ENCODE peak calls at places on chromosomes 11 and 22, in six cellular contexts. One of them, this sample, is unnamed.

GRCh38 chr11:86518211-86518610 is 143.5 kb downstream of the CCDC81 start:
- DNase-seq in lower leg skin: no peak
- DNase-seq in AG04450: no peak
- DNase-seq in upper lobe of right lung: no peak
- DNase-seq in A549: no peak
- DNase-seq in effector memory CD4-positive, alpha-beta T cell: no peak
- DNase-seq in this sample: no peak

GRCh38 chr11:85094795-85095194 is 532.3 kb downstream of the DLG2 start:
- DNase-seq in effector memory CD4-positive, alpha-beta T cell: no peak
- DNase-seq in AG04450: no peak
- DNase-seq in A549: no peak
- DNase-seq in lower leg skin: no peak
- DNase-seq in upper lobe of right lung: no peak
- DNase-seq in this sample: no peak

GRCh38 chr11:6402561-6402981 is 12.3 kb downstream of the SMPD1 start:
- DNase-seq in lower leg skin: no peak
- DNase-seq in AG04450: no peak
- DNase-seq in A549: no peak
- DNase-seq in upper lobe of right lung: no peak
- DNase-seq in effector memory CD4-positive, alpha-beta T cell: peak; percentile 75
- DNase-seq in this sample: no peak

GRCh38 chr22:44037519-44038370 is 13.6 kb downstream of the PARVB start:
- DNase-seq in AG04450: peak; percentile 86
- DNase-seq in effector memory CD4-positive, alpha-beta T cell: no peak
- DNase-seq in upper lobe of right lung: no peak
- DNase-seq in A549: peak; percentile 66
- DNase-seq in lower leg skin: peak; percentile 54
- DNase-seq in this sample: peak; percentile 87

GRCh38 chr22:24209016-24209415 is 27.7 kb downstream of the SUSD2 start:
- DNase-seq in effector memory CD4-positive, alpha-beta T cell: no peak
- DNase-seq in A549: no peak
- DNase-seq in upper lobe of right lung: no peak
- DNase-seq in lower leg skin: no peak
- DNase-seq in AG04450: no peak
- DNase-seq in this sample: no peak

GRCh38 chr11:27965559-27965958 is 142.4 kb downstream of the KIF18A start:
- DNase-seq in AG04450: no peak
- DNase-seq in effector memory CD4-positive, alpha-beta T cell: no peak
- DNase-seq in A549: no peak
- DNase-seq in upper lobe of right lung: no peak
- DNase-seq in lower leg skin: no peak
- DNase-seq in this sample: no peak

GRCh38 chr11:58024601-58025091 is 965 bp downstream of the OR9Q1 start:
- DNase-seq in lower leg skin: peak; percentile 32
- DNase-seq in effector memory CD4-positive, alpha-beta T cell: no peak
- DNase-seq in upper lobe of right lung: peak; percentile 69
- DNase-seq in A549: no peak
- DNase-seq in AG04450: no peak
- DNase-seq in this sample: no peak

GRCh38 chr22:22667966-22668880 is 23.8 kb downstream of the GGTLC2 start:
- DNase-seq in effector memory CD4-positive, alpha-beta T cell: no peak
- DNase-seq in lower leg skin: no peak
- DNase-seq in A549: no peak
- DNase-seq in upper lobe of right lung: no peak
- DNase-seq in AG04450: no peak
- DNase-seq in this sample: no peak

GRCh38 chr11:61482513-61482912 is 26.0 kb upstream of the LRRC10B start:
- DNase-seq in A549: peak; percentile 67
- DNase-seq in AG04450: no peak
- DNase-seq in effector memory CD4-positive, alpha-beta T cell: no peak
- DNase-seq in lower leg skin: no peak
- DNase-seq in upper lobe of right lung: no peak
- DNase-seq in this sample: no peak

GRCh38 chr22:27213766-27214581 is 556.6 kb downstream of the MIAT start:
- DNase-seq in upper lobe of right lung: no peak
- DNase-seq in effector memory CD4-positive, alpha-beta T cell: no peak
- DNase-seq in AG04450: peak; percentile 48
- DNase-seq in A549: no peak
- DNase-seq in lower leg skin: no peak
- DNase-seq in this sample: peak; percentile 72

GRCh38 chr22:35842954-35843353 is 125.3 kb downstream of the APOL5 start:
- DNase-seq in lower leg skin: no peak
- DNase-seq in AG04450: no peak
- DNase-seq in effector memory CD4-positive, alpha-beta T cell: no peak
- DNase-seq in A549: peak; percentile 65
- DNase-seq in upper lobe of right lung: no peak
- DNase-seq in this sample: no peak

GRCh38 chr11:75508051-75508561 is 17.6 kb downstream of the GDPD5 start:
- DNase-seq in upper lobe of right lung: no peak
- DNase-seq in effector memory CD4-positive, alpha-beta T cell: peak; percentile 56
- DNase-seq in AG04450: no peak
- DNase-seq in lower leg skin: no peak
- DNase-seq in A549: no peak
- DNase-seq in this sample: no peak

GRCh38 chr11:130148927-130149326 is 10.7 kb upstream of the ST14 start:
- DNase-seq in effector memory CD4-positive, alpha-beta T cell: no peak
- DNase-seq in lower leg skin: no peak
- DNase-seq in upper lobe of right lung: no peak
- DNase-seq in A549: no peak
- DNase-seq in AG04450: no peak
- DNase-seq in this sample: no peak
- H3K4me3 ChIP-seq in effector memory CD4-positive, alpha-beta T cell: no peak overlapping the region
- H3K4me3 ChIP-seq in lower leg skin: no peak overlapping the region
- H3K4me3 ChIP-seq in upper lobe of right lung: no peak overlapping the region
- H3K4me3 ChIP-seq in A549: no peak overlapping the region
- H3K4me3 ChIP-seq in AG04450: no peak overlapping the region
- H3K4me3 ChIP-seq in this sample: no peak overlapping the region

GRCh38 chr11:67698247-67698646 is 23.8 kb upstream of the ALDH3B2 start:
- DNase-seq in A549: peak; percentile 34
- DNase-seq in upper lobe of right lung: no peak
- DNase-seq in AG04450: no peak
- DNase-seq in effector memory CD4-positive, alpha-beta T cell: no peak
- DNase-seq in lower leg skin: no peak
- DNase-seq in this sample: no peak
- H3K4me3 ChIP-seq in A549: no peak overlapping the region
- H3K4me3 ChIP-seq in upper lobe of right lung: no peak overlapping the region
- H3K4me3 ChIP-seq in AG04450: no peak overlapping the region
- H3K4me3 ChIP-seq in effector memory CD4-positive, alpha-beta T cell: no peak overlapping the region
- H3K4me3 ChIP-seq in lower leg skin: no peak overlapping the region
- H3K4me3 ChIP-seq in this sample: no peak overlapping the region

DNA sequence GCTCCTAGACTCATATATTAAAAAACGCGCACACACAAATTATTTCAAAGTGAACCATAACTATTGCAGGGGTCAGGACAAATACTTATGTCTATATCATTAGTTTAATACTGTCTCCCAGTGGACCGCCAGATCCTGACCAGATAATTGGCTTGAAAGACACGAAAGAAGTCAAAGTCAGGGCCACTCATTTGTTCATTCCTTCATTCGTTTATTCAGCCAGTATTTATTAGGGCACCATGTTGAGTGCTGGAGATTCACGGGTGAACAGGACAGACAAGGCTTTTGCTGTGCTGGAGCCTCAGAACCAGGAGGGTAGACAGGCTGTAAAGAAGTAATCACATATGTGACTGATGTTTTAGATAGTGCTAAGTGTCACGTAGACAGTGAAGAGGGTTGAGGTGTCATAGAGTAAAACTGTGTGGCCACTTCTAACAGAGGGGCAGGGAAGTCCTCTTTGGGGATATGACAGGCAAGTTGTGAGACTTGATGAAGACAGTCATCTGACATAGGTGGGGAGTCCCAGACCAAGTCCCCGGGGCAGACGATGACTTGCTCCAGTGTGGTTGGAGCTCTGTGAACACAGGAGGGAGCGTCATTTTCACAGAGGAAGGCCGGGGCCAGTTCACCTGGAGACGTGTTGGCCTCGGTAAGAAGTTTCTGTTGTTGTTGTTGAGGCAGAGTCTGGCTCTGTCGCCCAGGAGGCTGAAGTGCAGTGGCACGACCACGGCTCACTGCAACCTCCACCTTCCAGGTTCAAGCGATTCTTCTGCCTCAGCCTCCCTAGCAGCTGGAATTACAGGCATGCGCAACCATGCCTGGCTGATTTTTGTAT is 25.9 kb downstream of the RBX1 start:
- DNase-seq in upper lobe of right lung: no peak
- DNase-seq in A549: no peak
- DNase-seq in AG04450: no peak
- DNase-seq in lower leg skin: no peak
- DNase-seq in effector memory CD4-positive, alpha-beta T cell: no peak
- DNase-seq in this sample: no peak
- H3K4me3 ChIP-seq in upper lobe of right lung: no peak overlapping the region
- H3K4me3 ChIP-seq in A549: no peak overlapping the region
- H3K4me3 ChIP-seq in AG04450: no peak overlapping the region
- H3K4me3 ChIP-seq in lower leg skin: no peak overlapping the region
- H3K4me3 ChIP-seq in effector memory CD4-positive, alpha-beta T cell: no peak overlapping the region
- H3K4me3 ChIP-seq in this sample: no peak overlapping the region

DNA sequence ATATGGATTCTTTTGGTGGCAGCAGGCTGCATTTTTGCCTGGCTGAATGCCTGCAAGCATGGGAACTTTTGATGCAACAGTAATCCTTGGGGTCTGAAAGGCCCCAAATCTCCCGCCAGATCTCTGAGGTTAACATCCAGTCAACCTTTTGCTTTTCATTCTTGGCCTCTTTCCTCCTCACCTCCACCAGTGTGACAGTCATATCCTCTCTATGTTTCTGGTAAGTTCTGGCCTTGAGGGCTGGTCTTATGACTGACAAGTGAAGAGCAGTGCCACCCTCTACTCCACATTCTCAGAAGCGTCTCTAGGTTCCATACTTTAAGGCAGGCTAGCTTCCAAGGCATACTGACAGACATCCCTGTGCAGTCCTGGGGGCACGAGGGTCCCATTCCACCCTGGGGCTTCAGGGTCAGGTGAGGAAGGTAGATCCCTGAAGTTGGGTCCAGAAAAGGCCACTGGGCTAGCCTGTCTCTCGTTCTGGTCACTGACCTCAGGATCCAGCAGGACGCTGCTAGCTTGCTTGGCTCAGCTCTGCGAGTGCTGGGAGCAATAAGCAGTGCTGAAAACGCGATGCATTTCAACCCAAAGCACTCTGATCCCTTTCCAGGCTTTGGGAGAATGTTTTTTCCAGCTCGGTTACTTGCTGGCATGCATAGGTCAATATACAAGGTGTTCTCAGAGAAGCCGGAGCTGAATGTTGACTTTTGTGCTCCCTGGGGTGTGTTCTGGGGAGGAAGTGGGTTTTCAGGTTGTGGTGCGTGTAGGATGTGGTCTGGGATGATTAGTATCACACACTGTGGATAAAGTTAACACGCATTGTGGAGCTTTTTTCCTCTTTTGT is 75.2 kb downstream of the PTPRJ start:
- DNase-seq in AG04450: no peak
- DNase-seq in effector memory CD4-positive, alpha-beta T cell: peak; percentile 48
- DNase-seq in lower leg skin: no peak
- DNase-seq in upper lobe of right lung: no peak
- DNase-seq in A549: no peak
- DNase-seq in this sample: peak; percentile 29
- H3K4me3 ChIP-seq in AG04450: no peak overlapping the region
- H3K4me3 ChIP-seq in effector memory CD4-positive, alpha-beta T cell: peak overlapping the region; percentile 4
- H3K4me3 ChIP-seq in lower leg skin: no peak overlapping the region
- H3K4me3 ChIP-seq in upper lobe of right lung: no peak overlapping the region
- H3K4me3 ChIP-seq in A549: no peak overlapping the region
- H3K4me3 ChIP-seq in this sample: no peak overlapping the region

DNA sequence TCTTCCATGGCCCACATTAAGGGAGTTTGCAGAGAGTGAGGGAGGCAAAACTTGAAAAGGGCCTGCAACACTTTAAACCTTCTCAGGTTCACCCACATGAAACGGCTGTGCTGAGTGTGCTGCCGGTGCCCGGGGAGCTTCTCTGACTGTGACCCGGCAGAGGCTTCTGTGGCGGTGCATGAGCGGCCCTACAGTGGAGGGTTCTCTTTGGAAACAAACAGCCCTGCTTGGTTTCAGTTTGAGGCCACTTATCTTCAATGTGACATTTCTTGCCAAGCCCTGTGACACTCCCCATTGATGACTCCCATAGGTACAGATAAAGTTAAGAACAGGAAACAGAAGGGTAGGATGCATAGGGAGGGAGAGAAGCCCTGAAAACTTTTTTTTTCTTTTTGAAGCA is 31.8 kb downstream of the FAM118A start:
- DNase-seq in A549: no peak
- DNase-seq in effector memory CD4-positive, alpha-beta T cell: no peak
- DNase-seq in AG04450: no peak
- DNase-seq in upper lobe of right lung: no peak
- DNase-seq in lower leg skin: no peak
- DNase-seq in this sample: no peak
- H3K4me3 ChIP-seq in A549: no peak overlapping the region
- H3K4me3 ChIP-seq in effector memory CD4-positive, alpha-beta T cell: no peak overlapping the region
- H3K4me3 ChIP-seq in AG04450: no peak overlapping the region
- H3K4me3 ChIP-seq in upper lobe of right lung: no peak overlapping the region
- H3K4me3 ChIP-seq in lower leg skin: no peak overlapping the region
- H3K4me3 ChIP-seq in this sample: no peak overlapping the region

DNA sequence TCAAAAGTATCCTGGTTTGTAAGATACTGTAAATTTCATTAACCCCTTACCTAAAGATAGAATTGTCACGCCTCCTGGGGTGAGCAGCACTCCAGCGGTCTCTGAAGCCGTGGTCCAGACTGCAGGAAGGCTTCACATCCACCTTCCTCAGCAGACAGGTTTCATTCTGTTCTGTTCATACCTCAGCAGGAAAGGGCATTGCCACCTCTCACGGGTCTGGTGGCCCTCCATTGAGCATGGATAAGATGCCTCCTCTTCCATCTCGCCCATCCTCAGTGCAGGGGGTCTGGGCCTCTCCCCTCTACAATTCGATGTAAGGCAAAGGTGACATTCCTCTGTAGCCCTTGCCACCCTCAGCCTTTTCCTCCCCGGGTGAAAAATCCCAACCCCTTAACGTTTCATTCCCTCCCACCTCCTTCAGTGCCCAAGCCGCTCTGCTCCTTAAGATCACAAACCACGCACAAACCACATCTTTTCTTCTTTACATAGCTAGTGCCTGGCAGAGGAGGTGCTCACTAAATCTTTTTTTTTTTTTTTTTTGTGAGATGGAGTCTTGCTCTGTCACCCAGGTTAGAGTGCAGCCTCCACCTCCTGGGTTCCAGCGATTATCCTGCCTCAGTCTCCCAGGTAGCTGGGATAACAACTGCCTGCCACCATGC is 28.5 kb downstream of the RPUSD4 start:
- DNase-seq in A549: no peak
- DNase-seq in AG04450: no peak
- DNase-seq in lower leg skin: no peak
- DNase-seq in effector memory CD4-positive, alpha-beta T cell: no peak
- DNase-seq in upper lobe of right lung: no peak
- DNase-seq in this sample: no peak
- H3K4me3 ChIP-seq in A549: no peak overlapping the region
- H3K4me3 ChIP-seq in AG04450: no peak overlapping the region
- H3K4me3 ChIP-seq in lower leg skin: no peak overlapping the region
- H3K4me3 ChIP-seq in effector memory CD4-positive, alpha-beta T cell: no peak overlapping the region
- H3K4me3 ChIP-seq in upper lobe of right lung: no peak overlapping the region
- H3K4me3 ChIP-seq in this sample: no peak overlapping the region

GRCh38 chr11:65592840-65593517 is 2.6 kb downstream of the KCNK7 start:
- DNase-seq in A549: no peak
- DNase-seq in AG04450: no peak
- DNase-seq in effector memory CD4-positive, alpha-beta T cell: no peak
- DNase-seq in upper lobe of right lung: no peak
- DNase-seq in lower leg skin: no peak
- DNase-seq in this sample: no peak
- H3K4me3 ChIP-seq in A549: no peak overlapping the region
- H3K4me3 ChIP-seq in AG04450: no peak overlapping the region
- H3K4me3 ChIP-seq in effector memory CD4-positive, alpha-beta T cell: no peak overlapping the region
- H3K4me3 ChIP-seq in upper lobe of right lung: no peak overlapping the region
- H3K4me3 ChIP-seq in lower leg skin: no peak overlapping the region
- H3K4me3 ChIP-seq in this sample: no peak overlapping the region